ENCODE peak calls at places on chromosome 11, in four cellular contexts. C is NCI-H146, Y is small intestine, I is GM23248. D is an unnamed sample.

GRCh38 chr11:65719887-65720236 is 736 bp downstream of the RNASEH2C start:
- DNase-seq in Y (no peak), I (peak; percentile 79), C (no peak), D (peak; percentile 52)

GRCh38 chr11:94638902-94639373 is 71.8 kb downstream of the PIWIL4 start:
- DNase-seq in C (no peak), I (peak; percentile 77), Y (peak; percentile 23), D (peak; percentile 47)

GRCh38 chr11:71435278-71435951 is 12.8 kb downstream of the DHCR7 start:
- DNase-seq in C (no peak), I (no peak), Y (no peak), D (no peak)

GRCh38 chr11:14308114-14308896 is 50.7 kb downstream of the RRAS2 start:
- DNase-seq in I (peak; percentile 74), Y (peak; percentile 52), C (no peak), D (peak; percentile 59)

GRCh38 chr11:108543316-108543955 is 45.3 kb upstream of the POGLUT3 start:
- DNase-seq in Y (no peak), I (no peak), C (no peak), D (no peak)

GRCh38 chr11:121777056-121777455 is 324.3 kb upstream of the SORL1-AS1 start:
- DNase-seq in Y (no peak), C (no peak), I (no peak), D (no peak)

GRCh38 chr11:128728767-128729587 is 35.1 kb downstream of the FLI1 start:
- DNase-seq in I (no peak), Y (no peak), C (no peak), D (no peak)

GRCh38 chr11:64842851-64843841 is 1.3 kb downstream of the CDC42BPG start:
- DNase-seq in I (no peak), Y (peak; percentile 91), C (peak; percentile 47), D (peak; percentile 88)

GRCh38 chr11:34213366-34213765 is 107.9 kb downstream of the NAT10 start:
- DNase-seq in C (no peak), Y (no peak), I (peak; percentile 74), D (peak; percentile 76)

GRCh38 chr11:111310723-111311122 is 12.4 kb downstream of the POU2AF3 start:
- DNase-seq in I (no peak), C (peak; percentile 38), Y (no peak), D (no peak)

GRCh38 chr11:72591785-72592490 is 82.3 kb downstream of the PDE2A start:
- DNase-seq in Y (no peak), I (no peak), C (peak; percentile 78), D (no peak)

GRCh38 chr11:63663809-63664208 is 7.4 kb downstream of the ATL3 start:
- DNase-seq in C (no peak), Y (no peak), I (peak; percentile 88), D (peak; percentile 81)

D was measured in epithelial cell of esophagus.